ENCODE peak calls at places on chromosomes 6 and 20, in six cellular contexts. Q is thyroid gland, O is midbrain, M is NCI-H2029, F is T-helper 1 cell, Z is AG09319. T is an unnamed sample.

GRCh38 chr20:62839261-62839660 is 22.4 kb downstream of the TCFL5 start:
- DNase-seq in M (no peak), Q (no peak), Z (no peak), F (no peak), O (no peak), T (no peak)

GRCh38 chr20:61953789-61954125 is 111.9 kb downstream of the TAF4 start:
- DNase-seq in O (no peak), Q (no peak), F (no peak), M (no peak), Z (no peak), T (no peak)

GRCh38 chr20:32510120-32510600 is 75.0 kb downstream of the NOL4L start:
- DNase-seq in M (no peak), Q (no peak), F (no peak), Z (no peak), O (no peak), T (no peak)

GRCh38 chr20:56865055-56865454 is 235.9 kb downstream of the TFAP2C start:
- DNase-seq in Z (no peak), F (no peak), Q (no peak), M (no peak), O (no peak), T (no peak)

GRCh38 chr20:33578510-33578909 is 83.6 kb upstream of the C20orf144 start:
- DNase-seq in F (no peak), O (no peak), Q (no peak), Z (peak), M (no peak), T (no peak)

GRCh38 chr6:80366721-80367120 is 260.2 kb downstream of the BCKDHB start:
- DNase-seq in F (no peak), O (peak), Z (no peak), M (peak), Q (peak), T (peak)

GRCh38 chr6:157585274-157586087 is 204.5 kb downstream of the ZDHHC14 start:
- DNase-seq in F (no peak), Z (no peak), M (no peak), O (no peak), Q (no peak), T (no peak)

GRCh38 chr20:63095718-63096654 is 89.2 kb upstream of the BHLHE23 start:
- DNase-seq in M (no peak), Q (no peak), F (no peak), O (no peak), Z (no peak), T (peak)

GRCh38 chr6:113969888-113970807 is 800 bp downstream of the HDAC2 start:
- DNase-seq in M (peak), O (peak), Q (peak), Z (no peak), F (peak), T (peak)

GRCh38 chr20:10060223-10060622 is 25.4 kb downstream of the ANKEF1 start:
- DNase-seq in M (no peak), O (no peak), F (no peak), Z (no peak), Q (peak), T (no peak)

GRCh38 chr6:22470454-22471368 is 98.7 kb upstream of the HDGFL1 start:
- DNase-seq in F (no peak), M (peak), Z (peak), O (no peak), Q (peak), T (peak)

GRCh38 chr6:146543940-146544661 is 468 bp downstream of the RAB32 start:
- DNase-seq in M (no peak), O (peak), Q (peak), F (no peak), Z (no peak), T (peak)

GRCh38 chr6:159107451-159108260 is 61.5 kb upstream of the FNDC1 start:
- DNase-seq in M (no peak), Q (no peak), F (peak), Z (no peak), O (no peak), T (no peak)

GRCh38 chr6:4280721-4281120 is 145.3 kb upstream of the ECI2 start:
- DNase-seq in M (peak), F (no peak), Q (peak), O (no peak), Z (peak), T (peak)

GRCh38 chr6:134979142-134979541 is 29.2 kb upstream of the ALDH8A1 start:
- DNase-seq in Q (no peak), Z (no peak), M (no peak), O (no peak), F (no peak), T (no peak)

GRCh38 chr20:19486448-19486847 is 271.6 kb upstream of the RIN2 start:
- DNase-seq in M (no peak), O (no peak), Z (no peak), F (no peak), Q (no peak), T (no peak)

GRCh38 chr20:10848810-10849370 is 175.1 kb upstream of the JAG1 start:
- DNase-seq in F (no peak), Q (no peak), M (no peak), O (no peak), Z (peak), T (peak)

GRCh38 chr20:4912380-4913142 is 88.7 kb downstream of the SLC23A2 start:
- DNase-seq in M (no peak), Q (no peak), Z (no peak), O (no peak), F (no peak), T (no peak)

GRCh38 chr6:136069119-136069518 is 181.0 kb downstream of the MTFR2 start:
- DNase-seq in F (no peak), M (no peak), Q (no peak), O (no peak), Z (peak), T (peak)

GRCh38 chr6:19070520-19070919 is 683.4 kb downstream of the RNF144B start:
- DNase-seq in Z (no peak), F (no peak), O (no peak), Q (no peak), M (no peak), T (no peak)

GRCh38 chr6:38871745-38872568 is 156.8 kb downstream of the DNAH8 start:
- DNase-seq in Z (no peak), F (peak), Q (peak), M (peak), O (peak), T (peak)

GRCh38 chr20:38804682-38805501 is 605 bp upstream of the PPP1R16B start:
- DNase-seq in Z (no peak), M (no peak), O (peak), Q (peak), F (peak), T (no peak)

GRCh38 chr6:63573140-63573898 is 1.0 kb downstream of the LOC128125822 start:
- DNase-seq in Q (peak), O (peak), M (peak), F (peak), Z (no peak), T (peak)

GRCh38 chr20:20780127-20780822 is 67.8 kb upstream of the RALGAPA2 start:
- DNase-seq in O (peak), M (peak), F (no peak), Z (no peak), Q (peak), T (peak)

GRCh38 chr6:87391334-87391733 is 16.4 kb upstream of the CFAP206 start:
- DNase-seq in M (peak), Z (no peak), Q (no peak), O (peak), F (no peak), T (peak)

GRCh38 chr6:21087188-21087587 is 506.4 kb upstream of the SOX4 start:
- DNase-seq in O (no peak), M (no peak), F (no peak), Z (no peak), Q (no peak), T (no peak)

GRCh38 chr20:36045373-36045714 is 77.0 kb downstream of the CNBD2 start:
- DNase-seq in Z (no peak), F (no peak), O (no peak), Q (no peak), M (no peak), T (no peak)

GRCh38 chr6:53043626-53044025 is 21.6 kb upstream of the FBXO9 start:
- DNase-seq in Q (no peak), Z (no peak), M (no peak), F (no peak), O (no peak), T (no peak)

GRCh38 chr20:35515949-35516645 is 13.4 kb downstream of the C20orf173 start:
- DNase-seq in F (no peak), O (no peak), Z (peak), M (no peak), Q (no peak), T (peak)

GRCh38 chr20:50602432-50603088 is 88.8 kb downstream of the RIPOR3 start:
- DNase-seq in Q (no peak), F (no peak), Z (no peak), M (no peak), O (no peak), T (no peak)

GRCh38 chr20:51326241-51326819 is 216.2 kb downstream of the NFATC2 start:
- DNase-seq in M (no peak), O (peak), Q (peak), F (peak), Z (no peak), T (no peak)

GRCh38 chr20:25281541-25281991 is 33.7 kb downstream of the PYGB start:
- DNase-seq in Q (peak), O (no peak), M (peak), F (no peak), Z (no peak), T (no peak)

T was measured in RWPE1.